ENCODE peak calls at places on chromosome 16, in eight cellular contexts. Z is cardiac muscle cell, S is HFF-Myc, Q is aorta, G is AG10803, I is brain microvascular endothelial cell, H is HL-60, Y is cardiac fibroblast. E is an unnamed sample.
A peak's percentile ranks its signal among the peaks of the same experiment; 100 is the strongest.

GRCh38 chr16:53773150-53773846 is 69.3 kb downstream of the FTO start:
- DNase-seq in Z (peak; percentile 82), S (peak; percentile 45), Q (no peak), G (peak; percentile 83), I (peak; percentile 73), H (peak; percentile 45), Y (peak; percentile 85), E (peak; percentile 85)

GRCh38 chr16:53932975-53933374 is 229.0 kb downstream of the FTO start:
- DNase-seq in Z (no peak), S (no peak), Q (no peak), G (no peak), I (no peak), H (no peak), Y (no peak), E (no peak)

GRCh38 chr16:69444873-69445517 is 20.6 kb downstream of the CYB5B start:
- DNase-seq in Z (no peak), S (no peak), Q (no peak), G (peak; percentile 64), I (no peak), H (no peak), Y (peak; percentile 54), E (no peak)

GRCh38 chr16:89709716-89710480 is 8.4 kb upstream of the SPATA2L start:
- DNase-seq in Z (no peak), S (no peak), Q (no peak), G (no peak), I (no peak), H (no peak), Y (no peak), E (no peak)

GRCh38 chr16:19907161-19907992 is 22.7 kb upstream of the GPRC5B start:
- DNase-seq in Z (peak; percentile 85), S (peak; percentile 51), Q (peak; percentile 85), G (peak; percentile 56), I (peak; percentile 68), H (peak; percentile 62), Y (peak; percentile 81), E (peak; percentile 66)

GRCh38 chr16:2226245-2226793 is 2.9 kb downstream of the E4F1 start:
- DNase-seq in Z (no peak), S (no peak), Q (no peak), G (no peak), I (no peak), H (no peak), Y (no peak), E (no peak)

GRCh38 chr16:49081556-49081955 is 200.1 kb downstream of the CBLN1 start:
- DNase-seq in Z (no peak), S (no peak), Q (no peak), G (no peak), I (no peak), H (no peak), Y (no peak), E (peak; percentile 73)

GRCh38 chr16:31052131-31052530 is 18.8 kb downstream of the STX4 start:
- DNase-seq in Z (no peak), S (peak; percentile 90), Q (no peak), G (peak; percentile 91), I (peak; percentile 93), H (no peak), Y (peak; percentile 81), E (peak; percentile 96)

GRCh38 chr16:69610356-69610755 is 44.6 kb downstream of the NFAT5 start:
- DNase-seq in Z (peak; percentile 26), S (no peak), Q (no peak), G (peak; percentile 64), I (no peak), H (no peak), Y (no peak), E (no peak)

GRCh38 chr16:1466968-1467521 is 7.8 kb downstream of the CLCN7 start:
- DNase-seq in Z (no peak), S (no peak), Q (peak; percentile 69), G (no peak), I (no peak), H (no peak), Y (no peak), E (no peak)

GRCh38 chr16:14501331-14502255 is 128.5 kb downstream of the PARN start:
- DNase-seq in Z (peak; percentile 64), S (peak; percentile 96), Q (peak; percentile 95), G (peak; percentile 97), I (peak; percentile 90), H (peak; percentile 28), Y (peak; percentile 98), E (peak; percentile 96)

GRCh38 chr16:31134091-31134571 is 1.4 kb downstream of the PRSS8 start:
- DNase-seq in Z (no peak), S (no peak), Q (no peak), G (no peak), I (no peak), H (peak; percentile 32), Y (no peak), E (peak; percentile 64)

GRCh38 chr16:81446318-81447275 is 2.0 kb downstream of the CMIP start:
- DNase-seq in Z (no peak), S (no peak), Q (no peak), G (peak; percentile 57), I (no peak), H (peak; percentile 28), Y (no peak), E (peak; percentile 86)

GRCh38 chr16:23466162-23466885 is 13.3 kb upstream of the COG7 start:
- DNase-seq in Z (no peak), S (no peak), Q (peak; percentile 75), G (peak; percentile 41), I (peak; percentile 92), H (no peak), Y (peak; percentile 5), E (peak; percentile 98)

GRCh38 chr16:13120091-13120490 is 218.7 kb downstream of the SHISA9 start:
- DNase-seq in Z (no peak), S (no peak), Q (no peak), G (no peak), I (no peak), H (no peak), Y (no peak), E (no peak)

GRCh38 chr16:11329080-11329491 is 16.2 kb upstream of the RMI2 start:
- DNase-seq in Z (no peak), S (no peak), Q (no peak), G (peak; percentile 30), I (no peak), H (no peak), Y (no peak), E (no peak)

GRCh38 chr16:53704445-53704813 is 473 bp downstream of the FTO start:
- DNase-seq in Z (no peak), S (no peak), Q (no peak), G (no peak), I (no peak), H (no peak), Y (no peak), E (no peak)

GRCh38 chr16:4601317-4602186 is 13.1 kb downstream of the UBALD1 start:
- DNase-seq in Z (no peak), S (no peak), Q (no peak), G (peak; percentile 21), I (no peak), H (peak; percentile 64), Y (peak; percentile 25), E (peak; percentile 33)

GRCh38 chr16:55476625-55477533 is 2.1 kb upstream of the MMP2 start:
- DNase-seq in Z (no peak), S (no peak), Q (no peak), G (peak; percentile 69), I (no peak), H (no peak), Y (peak; percentile 22), E (no peak)

GRCh38 chr16:5490499-5490898 is 392.9 kb upstream of the EEF2KMT start:
- DNase-seq in Z (peak; percentile 72), S (no peak), Q (peak; percentile 79), G (no peak), I (no peak), H (peak; percentile 35), Y (no peak), E (no peak)

GRCh38 chr16:11215935-11216556 is 40.0 kb downstream of the SOCS1 start:
- DNase-seq in Z (no peak), S (no peak), Q (no peak), G (no peak), I (no peak), H (no peak), Y (peak; percentile 37), E (no peak)

DNA sequence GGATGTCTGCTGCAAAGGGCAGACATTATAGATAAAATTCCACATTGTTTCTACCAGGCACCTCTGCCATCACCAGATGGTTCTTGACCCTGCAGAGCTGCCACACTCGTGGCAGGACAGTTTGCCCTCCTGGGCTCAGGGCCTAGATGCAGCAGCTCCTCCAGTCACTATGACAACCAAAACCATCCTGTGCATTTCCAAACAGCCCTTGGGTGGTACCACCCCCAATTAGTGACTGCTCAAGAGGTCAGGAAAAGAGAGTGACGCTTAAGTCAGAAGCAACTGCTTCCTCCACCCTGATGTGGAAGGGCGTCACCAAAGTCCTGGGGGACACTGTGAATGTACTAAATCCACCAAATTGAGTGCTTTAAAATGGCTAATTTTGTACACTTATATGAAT is 109.2 kb downstream of the C16orf95 start:
- DNase-seq in Z (no peak), S (no peak), Q (no peak), G (peak; percentile 70), I (no peak), H (no peak), Y (peak; percentile 68), E (no peak)
- H3K4me3 ChIP-seq in Z (no peak overlapping the region), S (no peak overlapping the region), Q (no peak overlapping the region), G (peak overlapping the region; percentile 2), I (no peak overlapping the region), H (no peak overlapping the region), Y (no peak overlapping the region), E (no peak overlapping the region)

DNA sequence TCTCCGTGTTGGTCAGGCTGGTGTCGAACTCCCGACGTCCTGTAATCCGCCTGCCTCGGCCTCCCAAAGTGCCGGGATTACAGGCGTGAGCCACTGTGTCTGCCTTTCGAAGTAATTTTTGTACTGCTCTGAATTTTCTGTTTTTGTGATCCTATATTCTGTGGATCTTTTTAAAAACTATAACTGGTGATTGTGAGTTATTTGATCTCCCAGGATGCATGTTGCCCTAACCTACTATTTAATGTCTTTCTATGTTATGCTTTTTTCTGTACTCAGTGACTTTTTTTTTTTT is 2.5 kb downstream of the RSPRY1 start:
- DNase-seq in Z (no peak), S (no peak), Q (no peak), G (no peak), I (no peak), H (no peak), Y (no peak), E (no peak)
- H3K4me3 ChIP-seq in Z (no peak overlapping the region), S (no peak overlapping the region), Q (no peak overlapping the region), G (no peak overlapping the region), I (no peak overlapping the region), H (no peak overlapping the region), Y (no peak overlapping the region), E (no peak overlapping the region)

GRCh38 chr16:17282247-17282646 is 188.5 kb downstream of the XYLT1 start:
- DNase-seq in Z (no peak), S (no peak), Q (no peak), G (no peak), I (no peak), H (no peak), Y (no peak), E (no peak)
- H3K4me3 ChIP-seq in Z (no peak overlapping the region), S (no peak overlapping the region), Q (no peak overlapping the region), G (no peak overlapping the region), I (no peak overlapping the region), H (no peak overlapping the region), Y (no peak overlapping the region), E (no peak overlapping the region)

GRCh38 chr16:9112166-9112843 is 20.9 kb downstream of the HAPSTR1 start:
- DNase-seq in Z (peak; percentile 39), S (no peak), Q (no peak), G (no peak), I (no peak), H (no peak), Y (no peak), E (no peak)
- H3K4me3 ChIP-seq in Z (no peak overlapping the region), S (no peak overlapping the region), Q (no peak overlapping the region), G (no peak overlapping the region), I (no peak overlapping the region), H (no peak overlapping the region), Y (no peak overlapping the region), E (no peak overlapping the region)

E was measured in epithelial cell of esophagus.